ENCODE peak calls at places on chromosomes 12 and 14, in seven cellular contexts. C, U, W, G, L, R and S are unnamed samples.

GRCh38 chr12:6684609-6685008 is 4.6 kb downstream of the ZNF384 start:
- DNase-seq in W (peak; percentile 27), L (peak; percentile 71), U (peak; percentile 75), C (no peak), G (peak; percentile 69), R (peak; percentile 75), S (peak; percentile 32)

GRCh38 chr12:55982319-55982936 is 8.6 kb downstream of the RAB5B start:
- DNase-seq in U (peak; percentile 93), L (no peak), G (no peak), R (no peak), C (no peak), W (no peak), S (no peak)

GRCh38 chr12:125244338-125244737 is 179.1 kb downstream of the AACS start:
- DNase-seq in G (no peak), R (no peak), C (no peak), U (no peak), L (no peak), W (no peak), S (no peak)

GRCh38 chr12:120119395-120119973 is 2.9 kb upstream of the RAB35 start:
- DNase-seq in W (no peak), C (no peak), R (no peak), L (no peak), G (no peak), U (no peak), S (peak; percentile 61)

GRCh38 chr14:71231521-71232393 is 324.5 kb downstream of the PCNX1 start:
- DNase-seq in U (peak; percentile 70), W (peak; percentile 11), C (no peak), G (no peak), R (no peak), L (peak; percentile 65), S (no peak)

GRCh38 chr12:49867580-49868341 is 24.9 kb upstream of the BCDIN3D start:
- DNase-seq in R (peak; percentile 76), C (no peak), G (no peak), L (no peak), U (no peak), W (no peak), S (no peak)

GRCh38 chr14:91144425-91145145 is 30.7 kb downstream of the DGLUCY start:
- DNase-seq in C (no peak), U (no peak), W (no peak), G (no peak), L (no peak), R (no peak), S (no peak)

GRCh38 chr12:72191761-72192160 is 80.4 kb upstream of the TRHDE start:
- DNase-seq in L (no peak), U (no peak), R (no peak), G (no peak), W (no peak), C (no peak), S (no peak)

GRCh38 chr12:87074801-87075200 is 818.6 kb upstream of the MGAT4C start:
- DNase-seq in W (no peak), C (no peak), R (no peak), U (no peak), G (no peak), L (no peak), S (no peak)

GRCh38 chr14:39682563-39682962 is 250.3 kb upstream of the FBXO33 start:
- DNase-seq in R (no peak), W (no peak), C (no peak), L (no peak), U (no peak), G (no peak), S (no peak)

GRCh38 chr14:30949651-30950050 is 75.3 kb downstream of the COCH start:
- DNase-seq in R (no peak), W (no peak), C (no peak), G (no peak), U (no peak), L (no peak), S (no peak)

GRCh38 chr14:63512861-63513260 is 30.3 kb downstream of the PPP2R5E start:
- DNase-seq in R (no peak), G (no peak), U (no peak), C (no peak), W (no peak), L (no peak), S (no peak)

GRCh38 chr12:131057722-131058515 is 104.2 kb downstream of the ADGRD1 start:
- DNase-seq in R (no peak), U (no peak), L (no peak), C (no peak), G (no peak), W (no peak), S (no peak)

GRCh38 chr12:85310456-85311076 is 30.5 kb downstream of the ALX1 start:
- DNase-seq in C (no peak), W (no peak), R (peak; percentile 27), G (no peak), U (peak; percentile 16), L (peak; percentile 20), S (no peak)

GRCh38 chr12:113796852-113797534 is 169.1 kb downstream of the RBM19 start:
- DNase-seq in C (no peak), L (peak; percentile 53), W (no peak), U (no peak), R (no peak), G (no peak), S (no peak)

GRCh38 chr14:68131907-68132306 is 312.3 kb downstream of the RAD51B start:
- DNase-seq in G (no peak), C (no peak), U (no peak), W (no peak), L (no peak), R (no peak), S (no peak)

GRCh38 chr14:99899578-99900178 is 106.5 kb downstream of the EML1 start:
- DNase-seq in U (peak; percentile 28), C (no peak), W (no peak), G (no peak), R (peak; percentile 14), L (no peak), S (no peak)

GRCh38 chr14:95741051-95741490 is 27.1 kb upstream of the TCL1A start:
- DNase-seq in R (no peak), U (no peak), C (peak; percentile 26), W (no peak), L (no peak), G (no peak), S (no peak)

GRCh38 chr12:69284131-69284530 is 44.8 kb downstream of the CPSF6 start:
- DNase-seq in C (peak; percentile 87), G (no peak), W (peak; percentile 36), L (peak; percentile 57), U (peak; percentile 87), R (peak; percentile 67), S (no peak)

GRCh38 chr14:22753586-22753985 is 12.9 kb upstream of the OXA1L start:
- DNase-seq in L (no peak), U (no peak), R (no peak), C (no peak), W (no peak), G (no peak), S (no peak)